ENCODE peak calls at places on chromosome 9, in nine cellular contexts. J, G, Q, A, E, D, Z, B and P are unnamed samples.

GRCh38 chr9:124214116-124214515 is 43.6 kb upstream of the NEK6 start:
- DNase-seq in D (no peak), B (no peak), Z (peak), Q (no peak), J (no peak), A (no peak), G (no peak), E (no peak), P (no peak)

GRCh38 chr9:73643379-73644013 is 491.8 kb downstream of the ANXA1 start:
- DNase-seq in J (peak), E (no peak), Z (no peak), Q (no peak), D (no peak), G (no peak), A (peak), B (no peak), P (no peak)

GRCh38 chr9:91047529-91047928 is 245.9 kb downstream of the SYK start:
- DNase-seq in Z (no peak), E (no peak), B (no peak), G (no peak), A (no peak), J (no peak), D (no peak), Q (no peak), P (no peak)

GRCh38 chr9:21070171-21070571 is 7.6 kb downstream of the IFNB1 start:
- DNase-seq in B (peak), Z (no peak), J (peak), D (peak), E (no peak), G (no peak), Q (no peak), A (peak), P (no peak)

GRCh38 chr9:130331573-130331972 is 66.0 kb downstream of the HMCN2 start:
- DNase-seq in E (no peak), D (peak), Z (peak), J (peak), Q (no peak), A (peak), G (no peak), B (no peak), P (no peak)

GRCh38 chr9:102047549-102047948 is 309.1 kb upstream of the GRIN3A start:
- DNase-seq in A (no peak), Z (no peak), G (no peak), B (no peak), Q (no peak), E (no peak), J (no peak), D (no peak), P (no peak)

GRCh38 chr9:110797611-110798010 is 129.0 kb downstream of the MUSK start:
- DNase-seq in J (peak), A (peak), G (no peak), Z (no peak), B (no peak), Q (no peak), E (no peak), D (no peak), P (no peak)

GRCh38 chr9:131546336-131547084 is 1.2 kb downstream of the PRRT1B start:
- DNase-seq in B (peak), D (no peak), Q (peak), J (no peak), Z (peak), E (no peak), A (no peak), G (peak), P (no peak)

GRCh38 chr9:107239474-107239873 is 43.6 kb upstream of the RAD23B start:
- DNase-seq in D (no peak), B (no peak), J (peak), Q (no peak), A (no peak), E (no peak), Z (no peak), G (no peak), P (no peak)

GRCh38 chr9:116337015-116337414 is 183.4 kb downstream of the PAPPA start:
- DNase-seq in E (no peak), A (peak), Z (no peak), D (no peak), J (peak), G (no peak), B (peak), Q (peak), P (no peak)

GRCh38 chr9:38212016-38212415 is 143.0 kb upstream of the SHB start:
- DNase-seq in D (no peak), E (no peak), Z (no peak), G (no peak), J (no peak), Q (no peak), A (no peak), B (no peak), P (no peak)

GRCh38 chr9:18320046-18320445 is 153.9 kb upstream of the ADAMTSL1 start:
- DNase-seq in D (no peak), Z (no peak), A (no peak), E (no peak), J (no peak), G (no peak), B (no peak), Q (no peak), P (no peak)

GRCh38 chr9:6014668-6015270 is 655 bp downstream of the RANBP6 start:
- DNase-seq in Q (no peak), Z (no peak), D (no peak), E (no peak), B (no peak), G (no peak), A (peak), J (peak), P (no peak)

GRCh38 chr9:86093788-86094555 is 5.4 kb downstream of the GOLM1 start:
- DNase-seq in A (peak), G (peak), B (no peak), Z (peak), D (no peak), J (peak), E (no peak), Q (no peak), P (no peak)

GRCh38 chr9:136604823-136605525 is 57.7 kb upstream of the EGFL7 start:
- DNase-seq in J (no peak), G (no peak), Q (no peak), D (no peak), A (no peak), Z (peak), E (no peak), B (peak), P (no peak)

GRCh38 chr9:16030513-16031185 is 477.8 kb downstream of the CCDC171 start:
- DNase-seq in D (peak), G (no peak), Q (no peak), J (peak), E (no peak), B (peak), Z (no peak), A (peak), P (no peak)

GRCh38 chr9:122807271-122807900 is 7.5 kb downstream of the OR1K1 start:
- DNase-seq in B (no peak), G (no peak), Z (no peak), D (no peak), A (no peak), E (no peak), J (no peak), Q (no peak), P (no peak)

GRCh38 chr9:114273461-114273881 is 49.4 kb upstream of the ORM1 start:
- DNase-seq in D (no peak), Q (no peak), A (no peak), Z (no peak), B (no peak), J (no peak), E (no peak), G (no peak), P (no peak)

GRCh38 chr9:97128919-97129318 is 90.0 kb upstream of the CTSV start:
- DNase-seq in G (no peak), D (no peak), J (no peak), A (no peak), E (no peak), Z (no peak), B (no peak), Q (no peak), P (no peak)

GRCh38 chr9:126523621-126524111 is 90.1 kb upstream of the LMX1B start:
- DNase-seq in A (no peak), B (no peak), D (no peak), J (peak), Q (no peak), G (no peak), E (no peak), Z (no peak), P (no peak)

GRCh38 chr9:9133526-9133925 is 1333.9 kb upstream of the DMAC1 start:
- DNase-seq in D (no peak), B (no peak), Z (no peak), Q (no peak), E (no peak), A (no peak), J (no peak), G (no peak), P (no peak)

GRCh38 chr9:131275332-131276106 is 791 bp downstream of the FAM78A start:
- DNase-seq in G (no peak), E (no peak), A (no peak), Q (no peak), J (no peak), D (no peak), B (peak), Z (no peak), P (no peak)

GRCh38 chr9:127535834-127536233 is 76.2 kb upstream of the STXBP1 start:
- DNase-seq in G (no peak), J (no peak), Q (no peak), A (peak), E (no peak), B (no peak), Z (no peak), D (no peak), P (no peak)

GRCh38 chr9:33861917-33862453 is 45.0 kb downstream of the UBE2R2 start:
- DNase-seq in B (no peak), E (no peak), D (no peak), G (no peak), Q (no peak), Z (no peak), A (no peak), J (no peak), P (no peak)

GRCh38 chr9:123344273-123345096 is 11.5 kb upstream of the CRB2 start:
- DNase-seq in Q (peak), J (no peak), B (no peak), D (no peak), E (no peak), Z (no peak), G (no peak), A (no peak), P (no peak)